ENCODE peak calls at places on chromosomes 5 and 9, in ten cellular contexts. A, O, K, I, Q, R, L, V, Z and H are unnamed samples.
A peak's percentile ranks its signal among the peaks of the same experiment; 100 is the strongest.

GRCh38 chr5:15573594-15573993 is 73.6 kb downstream of the FBXL7 start:
- DNase-seq in A (no peak), R (no peak), V (no peak), K (no peak), O (no peak), L (no peak), Z (no peak), I (no peak), Q (no peak), H (no peak)

GRCh38 chr5:6480133-6481051 is 31.7 kb downstream of the UBE2QL1 start:
- DNase-seq in V (no peak), R (no peak), I (no peak), Q (no peak), L (no peak), Z (peak; percentile 54), A (no peak), O (no peak), K (no peak), H (no peak)

GRCh38 chr9:14428781-14429230 is 114.9 kb upstream of the NFIB start:
- DNase-seq in O (no peak), R (peak; percentile 77), A (no peak), L (peak; percentile 74), Z (peak; percentile 93), I (peak; percentile 69), K (peak; percentile 89), V (no peak), Q (peak; percentile 40), H (no peak)

GRCh38 chr5:176846335-176847140 is 36.2 kb downstream of the UNC5A start:
- DNase-seq in R (no peak), V (no peak), A (no peak), O (no peak), I (no peak), Z (peak; percentile 52), L (no peak), Q (no peak), K (no peak), H (no peak)

GRCh38 chr9:136292591-136293448 is 11.1 kb downstream of the CCDC187 start:
- DNase-seq in K (no peak), A (no peak), Z (no peak), Q (no peak), O (no peak), R (no peak), L (no peak), I (no peak), V (no peak), H (no peak)

GRCh38 chr5:90528704-90529233 is 615 bp downstream of the LYSMD3 start:
- DNase-seq in L (no peak), I (no peak), Q (no peak), Z (peak; percentile 56), K (peak; percentile 39), O (no peak), A (peak; percentile 42), V (peak; percentile 18), R (peak; percentile 26), H (peak; percentile 28)

GRCh38 chr5:15786884-15787283 is 286.9 kb downstream of the FBXL7 start:
- DNase-seq in Q (no peak), A (no peak), R (no peak), O (no peak), Z (no peak), L (no peak), K (no peak), I (no peak), V (no peak), H (no peak)

GRCh38 chr9:120917989-120918630 is 8.5 kb downstream of the TRAF1 start:
- DNase-seq in I (no peak), R (no peak), Z (peak; percentile 45), A (no peak), V (no peak), K (no peak), Q (no peak), L (no peak), O (no peak), H (no peak)

GRCh38 chr5:161400583-161400982 is 145.9 kb downstream of the GABRB2 start:
- DNase-seq in V (no peak), Q (no peak), A (no peak), I (no peak), R (no peak), O (no peak), K (no peak), Z (no peak), L (no peak), H (no peak)

GRCh38 chr9:133252301-133252776 is 22.7 kb downstream of the ABO start:
- DNase-seq in R (no peak), O (no peak), Z (no peak), L (no peak), I (no peak), A (no peak), V (no peak), K (no peak), Q (no peak), H (no peak)

GRCh38 chr9:127693697-127694096 is 13.1 kb upstream of the CFAP157 start:
- DNase-seq in V (no peak), L (no peak), Q (no peak), I (no peak), K (no peak), A (no peak), O (no peak), Z (no peak), R (no peak), H (no peak)

GRCh38 chr9:96487030-96487396 is 37.0 kb downstream of the HABP4 start:
- DNase-seq in K (no peak), R (no peak), V (no peak), L (no peak), I (no peak), Q (no peak), O (no peak), A (no peak), Z (no peak), H (no peak)

GRCh38 chr9:96486351-96487029 is 36.5 kb downstream of the HABP4 start:
- DNase-seq in L (no peak), A (no peak), V (no peak), Z (no peak), K (peak; percentile 66), Q (no peak), I (peak; percentile 79), O (no peak), R (peak; percentile 19), H (no peak)

GRCh38 chr9:96490534-96491078 is 40.6 kb downstream of the HABP4 start:
- DNase-seq in V (no peak), R (no peak), A (no peak), Z (no peak), I (no peak), O (no peak), L (no peak), K (no peak), Q (no peak), H (no peak)

GRCh38 chr9:96489482-96489979 is 39.6 kb downstream of the HABP4 start:
- DNase-seq in R (no peak), V (no peak), K (no peak), Z (no peak), L (no peak), O (no peak), Q (no peak), I (no peak), A (no peak), H (no peak)

GRCh38 chr9:96487949-96488348 is 38.0 kb downstream of the HABP4 start:
- DNase-seq in I (no peak), O (no peak), V (no peak), Q (no peak), R (no peak), A (no peak), L (peak; percentile 77), Z (no peak), K (no peak), H (no peak)
- H3K36me3 ChIP-seq in I (peaks cover 45% of the 10 kb centered on the region), O (no peaks in the 10 kb centered on the region), V (peaks cover under 1% of the 10 kb centered on the region), Q (no peaks in the 10 kb centered on the region), R (peaks cover 7% of the 10 kb centered on the region), A (peaks cover 13% of the 10 kb centered on the region), L (peaks cover 60% of the 10 kb centered on the region), Z (no peaks in the 10 kb centered on the region), K (peaks cover 28% of the 10 kb centered on the region), H (peaks cover 71% of the 10 kb centered on the region)

GRCh38 chr5:36217992-36218391 is 23.7 kb downstream of the NADK2 start:
- DNase-seq in Z (no peak), O (no peak), A (no peak), K (no peak), I (no peak), Q (no peak), L (no peak), R (no peak), V (no peak), H (no peak)

GRCh38 chr5:36222620-36223019 is 19.1 kb downstream of the NADK2 start:
- DNase-seq in I (no peak), Q (no peak), O (no peak), Z (no peak), A (no peak), V (no peak), K (no peak), L (no peak), R (no peak), H (no peak)

GRCh38 chr5:36215910-36216309 is 25.8 kb downstream of the NADK2 start:
- DNase-seq in O (no peak), I (no peak), K (no peak), L (no peak), V (no peak), R (no peak), Z (peak; percentile 65), A (no peak), Q (no peak), H (no peak)

GRCh38 chr5:36214434-36214833 is 27.3 kb downstream of the NADK2 start:
- DNase-seq in I (no peak), O (no peak), R (no peak), Z (peak; percentile 56), Q (no peak), A (no peak), V (no peak), K (no peak), L (no peak), H (no peak)

GRCh38 chr5:36217591-36217990 is 24.1 kb downstream of the NADK2 start:
- DNase-seq in R (no peak), O (no peak), K (no peak), I (no peak), A (no peak), L (no peak), Z (no peak), Q (no peak), V (no peak), H (no peak)
- H3K36me3 ChIP-seq in R (peaks cover 27% of the 10 kb centered on the region), O (no peaks in the 10 kb centered on the region), K (peaks cover 42% of the 10 kb centered on the region), I (peaks cover 71% of the 10 kb centered on the region), A (peaks cover 3% of the 10 kb centered on the region), L (peaks cover 100% of the 10 kb centered on the region), Z (peaks cover 77% of the 10 kb centered on the region), Q (no peaks in the 10 kb centered on the region), V (peaks cover 7% of the 10 kb centered on the region), H (peaks cover 34% of the 10 kb centered on the region)

DNA sequence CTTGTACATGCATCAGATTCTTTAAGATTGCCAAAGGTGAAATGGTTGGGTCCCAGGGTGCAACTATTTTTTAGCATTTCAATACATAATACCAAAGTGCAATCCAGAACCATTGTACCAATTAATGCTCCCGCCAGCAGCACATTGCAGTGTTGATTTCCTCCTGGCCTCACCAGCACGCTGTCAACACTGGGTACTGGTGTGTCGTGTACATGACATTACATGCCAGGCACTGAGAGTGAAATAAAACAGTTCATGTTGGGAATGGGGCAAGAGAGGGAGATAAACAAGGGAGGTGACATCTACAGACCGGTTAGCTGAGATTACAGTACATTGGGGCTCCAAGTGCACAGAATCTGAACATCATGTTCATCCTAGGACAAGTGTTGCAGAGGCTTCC is 37.8 kb downstream of the HMGCS1 start:
- DNase-seq in I (no peak), L (no peak), V (no peak), Q (no peak), A (no peak), Z (no peak), O (no peak), K (peak; percentile 78), R (no peak), H (no peak)
- H3K36me3 ChIP-seq in I (no peaks in the 10 kb centered on the region), L (no peaks in the 10 kb centered on the region), V (no peaks in the 10 kb centered on the region), Q (no peaks in the 10 kb centered on the region), A (no peaks in the 10 kb centered on the region), Z (no peaks in the 10 kb centered on the region), O (no peaks in the 10 kb centered on the region), K (no peaks in the 10 kb centered on the region), R (no peaks in the 10 kb centered on the region), H (no peaks in the 10 kb centered on the region)

GRCh38 chr5:154816891-154817492 is 33.4 kb downstream of the FAXDC2 start:
- DNase-seq in R (no peak), Z (no peak), Q (no peak), V (no peak), L (no peak), K (no peak), A (no peak), O (no peak), I (no peak), H (no peak)
- H3K36me3 ChIP-seq in R (peaks cover 56% of the 10 kb centered on the region), Z (peaks cover 70% of the 10 kb centered on the region), Q (peaks cover 5% of the 10 kb centered on the region), V (peaks cover 10% of the 10 kb centered on the region), L (peaks cover 98% of the 10 kb centered on the region), K (peaks cover 37% of the 10 kb centered on the region), A (no peaks in the 10 kb centered on the region), O (peaks cover 33% of the 10 kb centered on the region), I (peaks cover 78% of the 10 kb centered on the region), H (peaks cover 62% of the 10 kb centered on the region)